ENCODE peak calls at places on chromosomes 12 and 14, in seven cellular contexts. One of them, this sample, is unnamed.

GRCh38 chr14:101151226-101151929 is 247.9 kb upstream of the RTL1 start:
- DNase-seq in HFFc6: no peak
- DNase-seq in NB4: no peak
- DNase-seq in lower lobe of right lung: no peak
- DNase-seq in endothelial cell: no peak
- DNase-seq in HL-60: no peak
- DNase-seq in K562: peak
- DNase-seq in this sample: no peak

GRCh38 chr12:42935756-42936155 is 346.2 kb upstream of the PRICKLE1 start:
- DNase-seq in lower lobe of right lung: no peak
- DNase-seq in K562: no peak
- DNase-seq in HFFc6: peak
- DNase-seq in endothelial cell: no peak
- DNase-seq in HL-60: no peak
- DNase-seq in NB4: no peak
- DNase-seq in this sample: no peak

GRCh38 chr14:96917442-96917963 is 120.3 kb downstream of the VRK1 start:
- DNase-seq in lower lobe of right lung: no peak
- DNase-seq in HFFc6: no peak
- DNase-seq in HL-60: no peak
- DNase-seq in endothelial cell: no peak
- DNase-seq in NB4: no peak
- DNase-seq in K562: peak
- DNase-seq in this sample: no peak

GRCh38 chr14:98270201-98270600 is 1001.8 kb downstream of the BCL11B start:
- DNase-seq in endothelial cell: no peak
- DNase-seq in K562: no peak
- DNase-seq in HFFc6: no peak
- DNase-seq in HL-60: no peak
- DNase-seq in lower lobe of right lung: no peak
- DNase-seq in NB4: no peak
- DNase-seq in this sample: no peak

GRCh38 chr12:53430116-53430515 is 6.5 kb downstream of the AMHR2 start:
- DNase-seq in HFFc6: no peak
- DNase-seq in NB4: no peak
- DNase-seq in HL-60: no peak
- DNase-seq in endothelial cell: no peak
- DNase-seq in K562: no peak
- DNase-seq in lower lobe of right lung: no peak
- DNase-seq in this sample: no peak

GRCh38 chr12:81573228-81573627 is 185.9 kb downstream of the PPFIA2 start:
- DNase-seq in HL-60: no peak
- DNase-seq in endothelial cell: no peak
- DNase-seq in NB4: no peak
- DNase-seq in lower lobe of right lung: no peak
- DNase-seq in HFFc6: no peak
- DNase-seq in K562: no peak
- DNase-seq in this sample: no peak

GRCh38 chr14:93970589-93970966 is 5.8 kb downstream of the ASB2 start:
- DNase-seq in HL-60: no peak
- DNase-seq in K562: no peak
- DNase-seq in lower lobe of right lung: no peak
- DNase-seq in endothelial cell: no peak
- DNase-seq in HFFc6: no peak
- DNase-seq in NB4: peak
- DNase-seq in this sample: no peak

GRCh38 chr12:104172564-104172935 is 34.5 kb upstream of the NFYB start:
- DNase-seq in NB4: no peak
- DNase-seq in HFFc6: no peak
- DNase-seq in HL-60: no peak
- DNase-seq in lower lobe of right lung: no peak
- DNase-seq in endothelial cell: no peak
- DNase-seq in K562: peak
- DNase-seq in this sample: no peak

GRCh38 chr12:112018571-112019237 is 5.5 kb downstream of the ERP29 start:
- DNase-seq in lower lobe of right lung: no peak
- DNase-seq in K562: no peak
- DNase-seq in HL-60: no peak
- DNase-seq in endothelial cell: no peak
- DNase-seq in HFFc6: peak
- DNase-seq in NB4: no peak
- DNase-seq in this sample: no peak

GRCh38 chr12:64222011-64222765 is at the start of gene KICS2:
- DNase-seq in NB4: peak
- DNase-seq in endothelial cell: peak
- DNase-seq in K562: peak
- DNase-seq in HFFc6: peak
- DNase-seq in HL-60: peak
- DNase-seq in lower lobe of right lung: peak
- DNase-seq in this sample: peak
- TF ChIP-seq CTCF in NB4: no peak
- TF ChIP-seq CTCF in endothelial cell: no peak
- TF ChIP-seq CTCF in K562: peak
- TF ChIP-seq CTCF in HFFc6: peak
- TF ChIP-seq CTCF in HL-60: no peak
- TF ChIP-seq CTCF in lower lobe of right lung: peak
- TF ChIP-seq CTCF in this sample: no peak

DNA sequence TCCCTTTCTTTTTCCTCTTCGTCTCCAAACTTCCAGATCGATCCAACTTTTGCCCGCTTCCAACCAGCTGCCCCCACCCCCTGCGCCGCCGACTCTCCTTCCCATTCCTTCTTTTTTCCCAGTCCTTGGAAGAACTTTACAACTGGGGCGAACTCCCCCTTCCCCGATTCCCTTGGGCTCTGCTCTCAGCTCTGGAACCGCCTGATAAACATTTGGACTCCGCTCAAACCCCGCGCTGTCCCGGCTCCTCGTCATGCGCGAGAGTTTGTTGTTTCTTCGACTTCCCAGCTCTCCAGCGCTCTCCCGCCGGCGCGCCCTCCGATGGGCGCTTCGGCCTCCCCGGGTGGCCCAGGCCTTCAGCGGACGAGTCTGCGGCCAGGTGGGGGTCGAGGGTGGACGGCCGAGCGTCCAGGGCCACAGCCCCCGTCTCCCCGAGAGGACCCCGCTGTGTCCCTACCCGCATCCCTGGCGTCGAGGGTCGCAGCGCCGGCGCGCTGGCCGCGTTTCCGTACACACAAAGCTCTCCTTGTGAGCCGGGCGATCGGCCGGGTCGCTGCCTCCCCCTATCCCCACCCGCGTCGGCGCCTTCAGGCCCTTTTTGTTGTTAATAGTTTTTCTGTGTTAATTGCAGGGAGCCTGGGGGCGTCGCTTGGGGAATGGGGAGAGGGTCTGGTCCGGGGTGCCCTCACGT is 819 bp downstream of the MMP14 start:
- DNase-seq in HL-60: no peak
- DNase-seq in NB4: peak
- DNase-seq in endothelial cell: no peak
- DNase-seq in HFFc6: peak
- DNase-seq in lower lobe of right lung: peak
- DNase-seq in K562: no peak
- DNase-seq in this sample: no peak
- TF ChIP-seq CTCF in HL-60: no peak
- TF ChIP-seq CTCF in NB4: no peak
- TF ChIP-seq CTCF in endothelial cell: no peak
- TF ChIP-seq CTCF in HFFc6: peak
- TF ChIP-seq CTCF in lower lobe of right lung: no peak
- TF ChIP-seq CTCF in K562: no peak
- TF ChIP-seq CTCF in this sample: no peak

GRCh38 chr12:77615331-77615730 is 215.4 kb upstream of the NAV3 start:
- DNase-seq in HFFc6: peak
- DNase-seq in K562: peak
- DNase-seq in HL-60: no peak
- DNase-seq in NB4: peak
- DNase-seq in lower lobe of right lung: no peak
- DNase-seq in endothelial cell: no peak
- DNase-seq in this sample: no peak
- TF ChIP-seq CTCF in HFFc6: peak
- TF ChIP-seq CTCF in K562: no peak
- TF ChIP-seq CTCF in HL-60: no peak
- TF ChIP-seq CTCF in NB4: peak
- TF ChIP-seq CTCF in lower lobe of right lung: no peak
- TF ChIP-seq CTCF in endothelial cell: peak
- TF ChIP-seq CTCF in this sample: no peak

GRCh38 chr14:75522919-75523318 is 650 bp downstream of the BATF start:
- DNase-seq in K562: no peak
- DNase-seq in NB4: no peak
- DNase-seq in endothelial cell: no peak
- DNase-seq in lower lobe of right lung: no peak
- DNase-seq in HL-60: no peak
- DNase-seq in HFFc6: no peak
- DNase-seq in this sample: no peak
- TF ChIP-seq CTCF in K562: no peak
- TF ChIP-seq CTCF in NB4: no peak
- TF ChIP-seq CTCF in endothelial cell: no peak
- TF ChIP-seq CTCF in lower lobe of right lung: no peak
- TF ChIP-seq CTCF in HL-60: no peak
- TF ChIP-seq CTCF in HFFc6: no peak
- TF ChIP-seq CTCF in this sample: no peak

GRCh38 chr14:29706700-29707099 is 220.9 kb downstream of the PRKD1 start:
- DNase-seq in HFFc6: no peak
- DNase-seq in K562: no peak
- DNase-seq in endothelial cell: no peak
- DNase-seq in lower lobe of right lung: no peak
- DNase-seq in NB4: no peak
- DNase-seq in HL-60: no peak
- DNase-seq in this sample: no peak

GRCh38 chr14:29712586-29712985 is 215.1 kb downstream of the PRKD1 start:
- DNase-seq in endothelial cell: no peak
- DNase-seq in lower lobe of right lung: no peak
- DNase-seq in HFFc6: no peak
- DNase-seq in NB4: no peak
- DNase-seq in HL-60: no peak
- DNase-seq in K562: no peak
- DNase-seq in this sample: no peak

GRCh38 chr14:29709490-29709889 is 218.2 kb downstream of the PRKD1 start:
- DNase-seq in K562: no peak
- DNase-seq in NB4: no peak
- DNase-seq in endothelial cell: no peak
- DNase-seq in HFFc6: no peak
- DNase-seq in HL-60: no peak
- DNase-seq in lower lobe of right lung: no peak
- DNase-seq in this sample: no peak

GRCh38 chr14:29705801-29706200 is 221.8 kb downstream of the PRKD1 start:
- DNase-seq in HFFc6: no peak
- DNase-seq in HL-60: no peak
- DNase-seq in NB4: no peak
- DNase-seq in K562: no peak
- DNase-seq in endothelial cell: no peak
- DNase-seq in lower lobe of right lung: no peak
- DNase-seq in this sample: no peak

DNA sequence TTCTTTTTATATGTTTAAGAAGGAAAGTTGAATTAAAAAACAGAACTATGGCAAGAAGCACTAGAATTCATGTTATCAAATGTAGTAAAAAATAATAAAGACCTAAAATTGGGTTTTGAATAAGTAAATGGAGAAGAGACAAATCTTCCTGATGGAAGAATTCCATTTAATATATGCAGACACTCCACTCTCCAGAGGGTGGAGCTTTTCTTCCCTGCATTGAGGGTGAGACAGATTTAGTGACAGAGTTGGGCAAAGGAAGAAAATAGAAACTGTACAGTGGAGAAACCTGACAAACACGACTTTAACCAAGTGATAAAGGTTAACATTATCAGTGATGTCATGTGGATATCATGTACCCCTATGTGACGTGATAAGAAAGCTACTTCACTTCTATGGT is 217.6 kb downstream of the PRKD1 start:
- DNase-seq in HL-60: no peak
- DNase-seq in endothelial cell: no peak
- DNase-seq in NB4: no peak
- DNase-seq in HFFc6: no peak
- DNase-seq in lower lobe of right lung: no peak
- DNase-seq in K562: no peak
- DNase-seq in this sample: no peak
- TF ChIP-seq CTCF in HL-60: no peak
- TF ChIP-seq CTCF in endothelial cell: no peak
- TF ChIP-seq CTCF in NB4: no peak
- TF ChIP-seq CTCF in HFFc6: peak
- TF ChIP-seq CTCF in lower lobe of right lung: no peak
- TF ChIP-seq CTCF in K562: peak
- TF ChIP-seq CTCF in this sample: no peak

GRCh38 chr12:18612971-18613370 is 124.8 kb downstream of the PLCZ1 start:
- DNase-seq in K562: no peak
- DNase-seq in lower lobe of right lung: no peak
- DNase-seq in NB4: no peak
- DNase-seq in HL-60: no peak
- DNase-seq in endothelial cell: no peak
- DNase-seq in HFFc6: no peak
- DNase-seq in this sample: no peak
- TF ChIP-seq CTCF in K562: no peak
- TF ChIP-seq CTCF in lower lobe of right lung: no peak
- TF ChIP-seq CTCF in NB4: no peak
- TF ChIP-seq CTCF in HL-60: no peak
- TF ChIP-seq CTCF in endothelial cell: no peak
- TF ChIP-seq CTCF in HFFc6: no peak
- TF ChIP-seq CTCF in this sample: no peak

GRCh38 chr12:50523772-50524171 is 19.0 kb downstream of the DIP2B start:
- DNase-seq in lower lobe of right lung: no peak
- DNase-seq in K562: no peak
- DNase-seq in NB4: no peak
- DNase-seq in endothelial cell: no peak
- DNase-seq in HL-60: no peak
- DNase-seq in HFFc6: no peak
- DNase-seq in this sample: no peak
- TF ChIP-seq CTCF in lower lobe of right lung: no peak
- TF ChIP-seq CTCF in K562: peak
- TF ChIP-seq CTCF in NB4: no peak
- TF ChIP-seq CTCF in endothelial cell: no peak
- TF ChIP-seq CTCF in HL-60: no peak
- TF ChIP-seq CTCF in HFFc6: no peak
- TF ChIP-seq CTCF in this sample: no peak

This sample was measured in AG09319.